ENCODE peak calls at places on chromosomes 2 and 18, in ten cellular contexts. L, Q, B, U, N, J, S, I, R and P are unnamed samples.

GRCh38 chr2:154375625-154376020 is 322.9 kb upstream of the KCNJ3 start:
- DNase-seq in L (no peak), Q (no peak), B (peak), U (peak), N (peak), J (no peak), S (no peak), I (peak), R (no peak), P (no peak)

GRCh38 chr18:2529154-2529553 is 42.2 kb downstream of the METTL4 start:
- DNase-seq in L (no peak), Q (no peak), B (peak), U (peak), N (no peak), J (no peak), S (no peak), I (no peak), R (no peak), P (no peak)

GRCh38 chr2:32688511-32688910 is 60.7 kb downstream of the TTC27 start:
- DNase-seq in L (no peak), Q (peak), B (peak), U (peak), N (no peak), J (no peak), S (no peak), I (peak), R (no peak), P (peak)

GRCh38 chr2:54208364-54209240 is 47.4 kb downstream of the TSPYL6 start:
- DNase-seq in L (no peak), Q (no peak), B (peak), U (peak), N (no peak), J (no peak), S (no peak), I (no peak), R (no peak), P (peak)

GRCh38 chr2:66433945-66434678 is 813 bp upstream of the MEIS1 start:
- DNase-seq in L (peak), Q (no peak), B (peak), U (peak), N (peak), J (peak), S (no peak), I (no peak), R (peak), P (peak)

GRCh38 chr2:39989888-39990287 is 210.8 kb upstream of the THUMPD2 start:
- DNase-seq in L (no peak), Q (no peak), B (no peak), U (no peak), N (no peak), J (no peak), S (no peak), I (no peak), R (no peak), P (no peak)

GRCh38 chr18:3624818-3625716 is 175.1 kb downstream of the TGIF1 start:
- DNase-seq in L (no peak), Q (no peak), B (peak), U (peak), N (no peak), J (no peak), S (peak), I (no peak), R (no peak), P (peak)

GRCh38 chr2:193141-193552 is 70.7 kb downstream of the SH3YL1 start:
- DNase-seq in L (no peak), Q (no peak), B (no peak), U (no peak), N (no peak), J (no peak), S (no peak), I (no peak), R (no peak), P (peak)

GRCh38 chr2:222730346-222731065 is 59.0 kb downstream of the MOGAT1 start:
- DNase-seq in L (no peak), Q (no peak), B (no peak), U (no peak), N (no peak), J (no peak), S (no peak), I (no peak), R (peak), P (no peak)

GRCh38 chr2:207012461-207012860 is 73.1 kb downstream of the CPO start:
- DNase-seq in L (no peak), Q (no peak), B (peak), U (peak), N (no peak), J (no peak), S (no peak), I (no peak), R (no peak), P (peak)

GRCh38 chr2:207008105-207008990 is 69.0 kb downstream of the CPO start:
- DNase-seq in L (peak), Q (no peak), B (peak), U (peak), N (peak), J (no peak), S (no peak), I (no peak), R (peak), P (peak)
- TF ChIP-seq CTCF in L (peak), Q (no peak), B (no peak), U (peak), N (peak), J (no peak), S (no peak), I (no peak), R (peak), P (peak)

GRCh38 chr2:143078106-143078505 is 51.1 kb upstream of the ARHGAP15 start:
- DNase-seq in L (no peak), Q (no peak), B (no peak), U (no peak), N (no peak), J (no peak), S (no peak), I (no peak), R (no peak), P (no peak)
- TF ChIP-seq CTCF in L (no peak), Q (no peak), B (no peak), U (no peak), N (no peak), J (no peak), S (no peak), I (no peak), R (no peak), P (no peak)

DNA sequence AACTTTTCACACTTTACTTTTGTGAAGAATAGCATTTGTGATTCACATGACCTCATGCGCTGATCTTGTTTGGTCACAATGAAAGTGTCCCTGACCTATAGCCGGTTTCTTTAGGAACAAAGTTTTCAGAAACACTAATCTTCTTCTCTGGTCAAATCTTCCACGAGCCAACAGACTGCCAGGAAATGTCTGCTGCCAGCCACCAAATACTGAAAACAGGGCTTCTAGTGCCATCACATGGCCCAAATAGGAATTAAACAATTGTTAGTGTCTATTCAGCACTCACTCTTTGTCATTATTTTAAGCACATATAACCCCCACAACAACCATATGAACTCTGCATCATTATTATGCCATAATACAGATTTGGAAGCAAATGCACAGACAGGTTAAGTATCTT is 286.5 kb upstream of the SYT4 start:
- DNase-seq in L (peak), Q (no peak), B (peak), U (peak), N (peak), J (no peak), S (no peak), I (peak), R (peak), P (peak)
- TF ChIP-seq CTCF in L (peak), Q (no peak), B (peak), U (peak), N (peak), J (no peak), S (no peak), I (peak), R (peak), P (peak)

GRCh38 chr2:20192781-20193180 is 32.1 kb downstream of the SDC1 start:
- DNase-seq in L (no peak), Q (no peak), B (no peak), U (no peak), N (no peak), J (no peak), S (no peak), I (no peak), R (no peak), P (no peak)

GRCh38 chr2:20191714-20192569 is 33.0 kb downstream of the SDC1 start:
- DNase-seq in L (no peak), Q (no peak), B (no peak), U (no peak), N (no peak), J (no peak), S (no peak), I (no peak), R (no peak), P (no peak)

GRCh38 chr2:20190170-20190569 is 34.8 kb downstream of the SDC1 start:
- DNase-seq in L (no peak), Q (no peak), B (no peak), U (no peak), N (no peak), J (no peak), S (no peak), I (no peak), R (no peak), P (no peak)

GRCh38 chr2:20189299-20189931 is 35.5 kb downstream of the SDC1 start:
- DNase-seq in L (no peak), Q (no peak), B (no peak), U (no peak), N (no peak), J (no peak), S (no peak), I (no peak), R (no peak), P (no peak)

GRCh38 chr2:20190862-20191713 is 33.8 kb downstream of the SDC1 start:
- DNase-seq in L (peak), Q (no peak), B (peak), U (no peak), N (no peak), J (no peak), S (peak), I (no peak), R (peak), P (no peak)
- TF ChIP-seq CTCF in L (no peak), Q (peak), B (peak), U (peak), N (no peak), J (no peak), S (no peak), I (no peak), R (peak), P (no peak)

GRCh38 chr2:96868555-96869280 is 1.2 kb downstream of the SEMA4C start:
- DNase-seq in L (peak), Q (peak), B (peak), U (peak), N (peak), J (peak), S (peak), I (peak), R (peak), P (peak)
- TF ChIP-seq CTCF in L (peak), Q (peak), B (peak), U (peak), N (peak), J (peak), S (peak), I (peak), R (peak), P (peak)

GRCh38 chr2:228689049-228689448 is 507.6 kb upstream of the SPHKAP start:
- DNase-seq in L (peak), Q (no peak), B (peak), U (peak), N (no peak), J (peak), S (no peak), I (no peak), R (no peak), P (no peak)
- TF ChIP-seq CTCF in L (peak), Q (no peak), B (no peak), U (peak), N (no peak), J (no peak), S (no peak), I (no peak), R (no peak), P (peak)

GRCh38 chr2:99066602-99067001 is 74.9 kb upstream of the C2orf15 start:
- DNase-seq in L (peak), Q (peak), B (peak), U (peak), N (peak), J (no peak), S (peak), I (peak), R (peak), P (peak)
- TF ChIP-seq CTCF in L (no peak), Q (peak), B (peak), U (peak), N (peak), J (no peak), S (peak), I (peak), R (peak), P (no peak)